ENCODE peak calls at places on chromosomes 12 and 14, in six cellular contexts. Z, E, U, A, P and J are unnamed samples.

GRCh38 chr12:70826156-70826555 is 94.4 kb downstream of the PTPRR start:
- DNase-seq in A (no peak), U (no peak), Z (no peak), E (no peak), P (no peak), J (no peak)

GRCh38 chr14:103905861-103906456 is 22.3 kb upstream of the TDRD9 start:
- DNase-seq in P (no peak), E (no peak), Z (no peak), A (no peak), U (no peak), J (no peak)

GRCh38 chr12:68823711-68824110 is 15.7 kb downstream of the MDM2 start:
- DNase-seq in Z (no peak), E (no peak), A (no peak), U (no peak), P (no peak), J (no peak)

GRCh38 chr12:92158711-92159534 is 13.3 kb upstream of the BTG1 start:
- DNase-seq in P (no peak), A (no peak), U (no peak), Z (no peak), E (no peak), J (no peak)

GRCh38 chr14:89424241-89424640 is 7.2 kb upstream of the FOXN3 start:
- DNase-seq in Z (no peak), U (no peak), P (no peak), A (no peak), E (no peak), J (no peak)

GRCh38 chr12:77229640-77230442 is 164.5 kb upstream of the E2F7 start:
- DNase-seq in A (no peak), U (no peak), P (no peak), Z (no peak), E (no peak), J (no peak)

GRCh38 chr12:9750276-9751203 is 10.2 kb downstream of the CD69 start:
- DNase-seq in P (peak), A (peak), U (no peak), Z (peak), E (no peak), J (peak)

GRCh38 chr12:131835616-131836171 is 7.5 kb downstream of the MMP17 start:
- DNase-seq in U (no peak), P (no peak), A (no peak), E (no peak), Z (no peak), J (no peak)

GRCh38 chr12:51048601-51049369 is 658 bp downstream of the LETMD1 start:
- DNase-seq in P (peak), U (no peak), A (no peak), Z (no peak), E (no peak), J (no peak)

GRCh38 chr12:33439587-33440011 is at the start of gene SYT10:
- DNase-seq in U (no peak), Z (no peak), P (peak), A (no peak), E (no peak), J (no peak)

GRCh38 chr12:88578821-88579518 is 1.3 kb downstream of the KITLG start:
- DNase-seq in E (no peak), A (no peak), P (peak), Z (peak), U (peak), J (no peak)

GRCh38 chr12:30794591-30795409 is 40.0 kb upstream of the CAPRIN2 start:
- DNase-seq in A (peak), U (no peak), Z (no peak), E (no peak), P (peak), J (peak)

GRCh38 chr12:95548056-95548538 is 3.2 kb downstream of the USP44 start:
- DNase-seq in P (peak), A (no peak), Z (peak), U (peak), E (peak), J (no peak)

GRCh38 chr12:3552726-3553045 is 61.7 kb downstream of the PRMT8 start:
- DNase-seq in E (peak), Z (no peak), A (no peak), P (no peak), U (no peak), J (no peak)

GRCh38 chr14:103581954-103582703 is 19.4 kb downstream of the COA8 start:
- DNase-seq in U (no peak), P (no peak), A (no peak), Z (peak), E (no peak), J (no peak)

GRCh38 chr12:120242275-120242799 is 23.2 kb downstream of the PXN start:
- DNase-seq in P (peak), Z (no peak), E (no peak), A (no peak), U (no peak), J (no peak)

GRCh38 chr14:81384900-81385299 is 15.2 kb downstream of the STON2 start:
- DNase-seq in E (no peak), P (no peak), U (no peak), A (no peak), Z (no peak), J (no peak)

GRCh38 chr12:12398026-12398859 is 41.4 kb downstream of the BORCS5 start:
- DNase-seq in E (no peak), Z (peak), A (peak), P (no peak), U (peak), J (peak)

GRCh38 chr12:10618338-10618987 is 5.1 kb upstream of the MAGOHB start:
- DNase-seq in Z (no peak), E (no peak), U (no peak), A (peak), P (peak), J (peak)

GRCh38 chr14:68703093-68703492 is 89.8 kb downstream of the ZFP36L1 start:
- DNase-seq in U (no peak), A (peak), E (no peak), P (peak), Z (no peak), J (peak)

GRCh38 chr14:52596320-52596719 is 43.7 kb downstream of the GPR137C start:
- DNase-seq in P (no peak), Z (no peak), E (no peak), A (no peak), U (no peak), J (no peak)

GRCh38 chr12:6613015-6613775 is 6.0 kb upstream of the CHD4 start:
- DNase-seq in P (peak), E (peak), Z (peak), U (peak), A (peak), J (peak)

GRCh38 chr12:10223208-10223607 is 10.5 kb downstream of the GABARAPL1 start:
- DNase-seq in E (no peak), P (no peak), Z (no peak), U (no peak), A (no peak), J (no peak)

GRCh38 chr12:30598889-30599288 is 96.8 kb downstream of the IPO8 start:
- DNase-seq in U (no peak), A (no peak), P (no peak), Z (no peak), E (no peak), J (no peak)

GRCh38 chr12:50411051-50411660 is 10.5 kb downstream of the LARP4 start:
- DNase-seq in U (peak), A (peak), P (no peak), E (no peak), Z (no peak), J (no peak)

GRCh38 chr12:19085090-19085489 is 44.4 kb upstream of the PLEKHA5 start:
- DNase-seq in U (no peak), A (no peak), P (no peak), E (no peak), Z (no peak), J (no peak)

GRCh38 chr14:94051115-94051514 is 25.0 kb downstream of the OTUB2 start:
- DNase-seq in Z (peak), E (peak), A (peak), U (no peak), P (peak), J (no peak)

GRCh38 chr14:94049625-94050023 is 23.5 kb downstream of the OTUB2 start:
- DNase-seq in U (no peak), Z (no peak), E (no peak), P (no peak), A (no peak), J (no peak)

GRCh38 chr14:94048676-94049624 is 22.8 kb downstream of the OTUB2 start:
- DNase-seq in E (no peak), A (no peak), Z (no peak), U (no peak), P (no peak), J (no peak)

GRCh38 chr14:94051779-94052178 is 25.6 kb downstream of the OTUB2 start:
- DNase-seq in A (no peak), Z (no peak), U (no peak), E (no peak), P (no peak), J (no peak)

DNA sequence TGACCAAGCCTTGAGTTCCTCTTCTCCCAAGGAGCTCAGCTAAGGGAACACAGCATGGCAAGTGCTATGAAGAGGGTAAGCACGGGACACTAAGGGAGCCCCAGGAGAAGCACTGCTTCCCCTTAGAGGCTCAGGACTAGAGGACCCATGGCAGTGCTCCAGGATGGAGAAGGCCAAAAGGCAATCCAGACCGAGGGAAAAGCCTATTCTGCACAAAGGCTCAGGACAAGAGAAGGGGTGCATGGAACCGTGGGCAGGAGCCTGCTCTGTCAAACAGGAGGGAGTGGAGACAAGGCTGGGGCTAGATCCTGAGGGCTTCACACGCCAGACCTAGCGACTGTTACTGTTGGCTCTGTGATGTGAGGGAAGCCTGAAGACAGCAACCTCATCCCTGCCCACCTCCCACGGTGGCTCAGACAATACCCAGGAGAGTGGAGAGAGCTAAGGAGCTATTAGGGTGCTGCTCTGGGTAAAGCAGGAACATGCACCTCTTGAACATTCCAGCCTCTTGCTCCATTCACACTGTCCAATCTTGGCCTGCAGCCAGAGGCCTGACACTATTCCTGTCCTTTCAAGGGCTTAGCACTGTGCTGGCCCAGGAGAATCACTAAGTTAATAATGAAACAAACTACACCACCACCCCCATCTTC is 24.2 kb downstream of the OTUB2 start:
- DNase-seq in Z (no peak), E (no peak), A (no peak), P (no peak), U (peak), J (no peak)
- TF ChIP-seq POLR2A in Z (no peak), E (no peak), A (no peak), P (no peak), U (no peak), J (no peak)

GRCh38 chr14:20989464-20989786 is 355 bp upstream of the METTL17 start:
- DNase-seq in E (no peak), U (no peak), P (no peak), A (no peak), Z (no peak), J (peak)
- TF ChIP-seq POLR2A in E (no peak), U (no peak), P (no peak), A (peak), Z (no peak), J (no peak)

DNA sequence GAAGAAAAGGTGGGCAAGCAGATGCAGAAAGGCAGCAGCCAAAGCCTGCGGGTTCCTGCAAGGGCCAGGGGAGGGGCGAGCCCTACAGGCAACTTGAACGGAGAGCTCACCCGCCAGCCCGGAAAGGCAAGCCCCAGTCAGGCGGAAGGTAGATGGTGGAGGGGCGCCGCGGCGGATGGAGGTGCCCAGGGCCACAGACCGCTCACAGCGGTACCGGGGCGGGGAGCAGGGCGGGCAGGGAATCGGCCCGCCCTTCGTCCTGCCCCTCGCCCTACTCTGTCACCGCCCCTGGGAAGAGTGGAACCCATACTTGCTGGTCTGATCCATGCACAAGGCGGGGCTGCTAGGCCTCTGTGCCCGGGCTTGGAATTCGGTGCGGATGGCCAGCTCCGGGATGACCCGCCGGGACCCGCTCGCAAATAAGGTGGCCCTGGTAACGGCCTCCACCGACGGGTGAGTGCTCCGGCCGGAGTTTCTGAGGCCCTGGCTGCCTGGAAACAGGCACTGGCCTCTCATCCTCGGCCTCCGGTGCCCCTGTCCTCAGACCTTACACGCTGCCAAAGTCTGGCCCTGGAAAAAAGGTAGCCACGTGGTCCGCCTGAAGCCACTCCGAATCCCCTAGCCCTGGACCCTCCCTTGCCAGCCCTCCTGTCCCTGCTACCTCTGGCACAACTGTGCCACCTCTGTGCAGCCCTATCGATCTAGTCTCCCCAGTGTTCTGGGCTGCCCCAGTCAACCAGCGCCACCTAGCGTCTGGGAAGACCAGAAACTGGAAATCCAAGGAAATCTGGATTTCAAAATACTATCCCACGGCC is at the start of gene DHRS4:
- DNase-seq in A (peak), P (peak), E (peak), Z (peak), U (peak), J (peak)
- TF ChIP-seq POLR2A in A (peak), P (peak), E (peak), Z (peak), U (peak), J (peak)

DNA sequence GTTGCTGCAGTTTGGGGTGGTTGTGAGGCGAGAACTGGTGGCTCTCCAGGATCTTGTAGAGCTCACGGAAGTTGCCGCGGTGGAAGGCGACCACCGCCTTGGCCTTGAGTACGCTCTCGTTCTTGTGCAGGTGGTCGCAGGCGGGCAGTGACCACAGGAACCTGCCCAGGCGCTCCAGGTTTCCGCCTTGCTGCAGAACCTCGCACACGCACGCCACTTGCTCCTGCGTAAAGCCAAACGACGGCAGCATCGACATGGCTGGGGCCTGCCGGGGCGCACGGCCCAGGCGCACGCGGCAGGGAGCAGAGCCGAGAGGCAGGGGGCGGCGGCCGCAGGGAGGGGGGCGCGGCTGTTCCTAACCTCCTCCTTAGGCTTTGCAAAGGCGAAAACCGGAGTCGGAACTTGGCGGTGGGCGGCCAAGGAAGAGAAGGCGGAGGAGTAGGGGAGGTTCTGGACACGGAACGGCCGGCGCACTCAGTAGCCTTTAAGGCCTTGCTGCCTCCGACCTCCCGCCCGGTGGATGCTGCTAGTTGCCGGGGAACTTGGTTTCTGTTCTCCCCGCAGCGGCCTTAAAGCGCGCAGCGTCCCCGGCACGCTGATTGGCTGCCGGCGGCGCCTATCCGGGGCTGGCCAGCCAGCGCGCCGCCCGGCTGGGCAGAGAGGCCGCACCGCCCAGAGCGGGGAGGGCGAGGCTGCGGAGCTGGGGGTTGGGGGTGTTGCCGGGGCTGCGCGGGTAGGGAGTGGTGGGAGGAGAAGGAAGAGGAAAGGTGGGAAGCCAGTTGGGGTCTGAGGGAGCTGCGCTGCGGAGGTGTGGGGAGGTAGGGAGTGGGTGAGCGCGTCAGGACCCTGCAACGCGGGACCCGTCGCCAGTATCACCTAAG is at the start of gene SIX1:
- DNase-seq in E (peak), A (peak), P (peak), U (peak), Z (peak), J (peak)
- TF ChIP-seq POLR2A in E (no peak), A (peak), P (no peak), U (no peak), Z (no peak), J (peak)

GRCh38 chr12:8697120-8697475 is 693 bp upstream of the RIMKLB start:
- DNase-seq in A (peak), Z (no peak), E (no peak), U (no peak), P (peak), J (peak)
- TF ChIP-seq POLR2A in A (no peak), Z (no peak), E (no peak), U (no peak), P (no peak), J (no peak)

GRCh38 chr14:99258884-99259283 is 13.1 kb downstream of the BCL11B start:
- DNase-seq in E (no peak), P (no peak), Z (no peak), A (no peak), U (no peak), J (no peak)
- TF ChIP-seq POLR2A in E (no peak), P (no peak), Z (no peak), A (no peak), U (no peak), J (no peak)

GRCh38 chr12:45355750-45356149 is 139.9 kb downstream of the ANO6 start:
- DNase-seq in P (peak), A (peak), U (no peak), E (no peak), Z (no peak), J (no peak)
- TF ChIP-seq POLR2A in P (no peak), A (no peak), U (no peak), E (no peak), Z (no peak), J (no peak)